ENCODE peak calls at places on chromosome 15, in six cellular contexts. One of them, this sample, is unnamed.

GRCh38 chr15:63371297-63371918 is 10.2 kb downstream of the CA12 start:
- DNase-seq in choroid plexus epithelial cell: peak
- DNase-seq in iris pigment epithelial cell: peak
- DNase-seq in NCI-H748 treated with DMSO at 0.1 percent for 48 hours: no peak
- DNase-seq in NCI-H1092 treated with DMSO at 0.1 percent for 48 hours: no peak
- DNase-seq in colonic mucosa: no peak
- DNase-seq in this sample: no peak

GRCh38 chr15:84988909-84989644 is 7.4 kb downstream of the PDE8A start:
- DNase-seq in choroid plexus epithelial cell: no peak
- DNase-seq in iris pigment epithelial cell: no peak
- DNase-seq in NCI-H748 treated with DMSO at 0.1 percent for 48 hours: no peak
- DNase-seq in NCI-H1092 treated with DMSO at 0.1 percent for 48 hours: no peak
- DNase-seq in colonic mucosa: no peak
- DNase-seq in this sample: no peak

GRCh38 chr15:79193157-79193948 is 89.2 kb upstream of the ANKRD34C start:
- DNase-seq in choroid plexus epithelial cell: no peak
- DNase-seq in iris pigment epithelial cell: no peak
- DNase-seq in NCI-H748 treated with DMSO at 0.1 percent for 48 hours: no peak
- DNase-seq in NCI-H1092 treated with DMSO at 0.1 percent for 48 hours: no peak
- DNase-seq in colonic mucosa: no peak
- DNase-seq in this sample: no peak

GRCh38 chr15:79403501-79403900 is 28.6 kb upstream of the MINAR1 start:
- DNase-seq in choroid plexus epithelial cell: no peak
- DNase-seq in iris pigment epithelial cell: no peak
- DNase-seq in NCI-H748 treated with DMSO at 0.1 percent for 48 hours: no peak
- DNase-seq in NCI-H1092 treated with DMSO at 0.1 percent for 48 hours: no peak
- DNase-seq in colonic mucosa: no peak
- DNase-seq in this sample: no peak

GRCh38 chr15:51288143-51289065 is 50.0 kb downstream of the CYP19A1 start:
- DNase-seq in choroid plexus epithelial cell: no peak
- DNase-seq in iris pigment epithelial cell: no peak
- DNase-seq in NCI-H748 treated with DMSO at 0.1 percent for 48 hours: no peak
- DNase-seq in NCI-H1092 treated with DMSO at 0.1 percent for 48 hours: no peak
- DNase-seq in colonic mucosa: peak
- DNase-seq in this sample: no peak

GRCh38 chr15:39075756-39076341 is 505.0 kb upstream of the THBS1 start:
- DNase-seq in choroid plexus epithelial cell: no peak
- DNase-seq in iris pigment epithelial cell: no peak
- DNase-seq in NCI-H748 treated with DMSO at 0.1 percent for 48 hours: no peak
- DNase-seq in NCI-H1092 treated with DMSO at 0.1 percent for 48 hours: no peak
- DNase-seq in colonic mucosa: no peak
- DNase-seq in this sample: no peak

GRCh38 chr15:71713191-71713798 is 97.1 kb upstream of the NR2E3 start:
- DNase-seq in choroid plexus epithelial cell: no peak
- DNase-seq in iris pigment epithelial cell: peak
- DNase-seq in NCI-H748 treated with DMSO at 0.1 percent for 48 hours: no peak
- DNase-seq in NCI-H1092 treated with DMSO at 0.1 percent for 48 hours: no peak
- DNase-seq in colonic mucosa: no peak
- DNase-seq in this sample: no peak

GRCh38 chr15:32840481-32841245 is 122.9 kb downstream of the GREM1 start:
- DNase-seq in choroid plexus epithelial cell: no peak
- DNase-seq in iris pigment epithelial cell: no peak
- DNase-seq in NCI-H748 treated with DMSO at 0.1 percent for 48 hours: no peak
- DNase-seq in NCI-H1092 treated with DMSO at 0.1 percent for 48 hours: no peak
- DNase-seq in colonic mucosa: no peak
- DNase-seq in this sample: no peak

GRCh38 chr15:74808073-74808839 is 4.4 kb upstream of the LMAN1L start:
- DNase-seq in choroid plexus epithelial cell: peak
- DNase-seq in iris pigment epithelial cell: peak
- DNase-seq in NCI-H748 treated with DMSO at 0.1 percent for 48 hours: no peak
- DNase-seq in NCI-H1092 treated with DMSO at 0.1 percent for 48 hours: no peak
- DNase-seq in colonic mucosa: peak
- DNase-seq in this sample: no peak

GRCh38 chr15:90106522-90107117 is 4.4 kb upstream of the IDH2 start:
- DNase-seq in choroid plexus epithelial cell: peak
- DNase-seq in iris pigment epithelial cell: peak
- DNase-seq in NCI-H748 treated with DMSO at 0.1 percent for 48 hours: no peak
- DNase-seq in NCI-H1092 treated with DMSO at 0.1 percent for 48 hours: no peak
- DNase-seq in colonic mucosa: peak
- DNase-seq in this sample: no peak

GRCh38 chr15:89749951-89750559 is 994 bp downstream of the MESP1 start:
- DNase-seq in choroid plexus epithelial cell: no peak
- DNase-seq in iris pigment epithelial cell: no peak
- DNase-seq in NCI-H748 treated with DMSO at 0.1 percent for 48 hours: peak
- DNase-seq in NCI-H1092 treated with DMSO at 0.1 percent for 48 hours: no peak
- DNase-seq in colonic mucosa: no peak
- DNase-seq in this sample: peak

This sample was measured in NCI-H1694 treated with DMSO at 0.1 percent for 48 hours.